ENCODE peak calls at places on chromosomes 5 and 9, in five cellular contexts. E is KBM-7, S is NCI-H774, A is SW 1271, O is GM10248. I is an unnamed sample.
A peak's percentile ranks its signal among the peaks of the same experiment; 100 is the strongest.

GRCh38 chr5:55821731-55822512 is 29.2 kb upstream of the IL31RA start:
- DNase-seq in S (no peak), E (no peak), A (no peak), O (peak; percentile 13), I (no peak)

GRCh38 chr9:4973246-4973645 is 11.8 kb upstream of the JAK2 start:
- DNase-seq in A (no peak), E (no peak), O (no peak), S (no peak), I (no peak)

GRCh38 chr5:110752953-110753352 is 14.1 kb downstream of the SLC25A46 start:
- DNase-seq in E (no peak), O (no peak), S (no peak), A (no peak), I (no peak)

GRCh38 chr9:117624106-117624505 is 80.1 kb upstream of the TLR4 start:
- DNase-seq in S (no peak), O (no peak), E (no peak), A (no peak), I (no peak)

GRCh38 chr9:8437259-8437658 is 637.7 kb upstream of the DMAC1 start:
- DNase-seq in E (no peak), A (no peak), O (no peak), S (no peak), I (no peak)

GRCh38 chr9:22170162-22170932 is 161.2 kb upstream of the CDKN2B start:
- DNase-seq in E (no peak), S (no peak), A (no peak), O (no peak), I (no peak)

GRCh38 chr5:14038341-14038959 is 94.0 kb upstream of the DNAH5 start:
- DNase-seq in S (no peak), E (no peak), A (peak; percentile 42), O (no peak), I (no peak)

GRCh38 chr9:89839427-89839826 is 234.6 kb downstream of the GADD45G start:
- DNase-seq in E (no peak), A (no peak), S (no peak), O (no peak), I (no peak)

GRCh38 chr5:160356550-160357347 is 13.7 kb downstream of the C1QTNF2 start:
- DNase-seq in S (no peak), A (no peak), E (no peak), O (no peak), I (no peak)

GRCh38 chr5:92991681-92992472 is 589.1 kb downstream of the NR2F1-AS1 start:
- DNase-seq in E (no peak), S (no peak), O (no peak), A (no peak), I (no peak)

GRCh38 chr9:100281069-100281468 is 71.7 kb downstream of the TEX10 start:
- DNase-seq in E (no peak), S (no peak), O (no peak), A (no peak), I (no peak)

GRCh38 chr5:124718376-124718775 is 28.1 kb downstream of the ZNF608 start:
- DNase-seq in E (no peak), A (no peak), O (no peak), S (no peak), I (peak; percentile 10)

GRCh38 chr5:30505014-30505886 is 688.2 kb upstream of the CDH6 start:
- DNase-seq in A (peak; percentile 54), S (peak; percentile 19), E (no peak), O (no peak), I (no peak)

GRCh38 chr9:126591083-126591482 is 22.6 kb upstream of the LMX1B start:
- DNase-seq in O (no peak), E (no peak), S (no peak), A (no peak), I (no peak)

GRCh38 chr9:70411930-70412677 is 2.4 kb downstream of the KLF9 start:
- DNase-seq in S (peak; percentile 53), O (peak; percentile 66), E (peak; percentile 83), A (peak; percentile 84), I (peak; percentile 8)

GRCh38 chr9:105329729-105330082 is 85.3 kb downstream of the SLC44A1 start:
- DNase-seq in O (no peak), A (no peak), E (no peak), S (no peak), I (no peak)

GRCh38 chr9:78443946-78444345 is 147.0 kb downstream of the PSAT1 start:
- DNase-seq in E (no peak), A (no peak), O (no peak), S (no peak), I (no peak)

GRCh38 chr5:16550316-16550952 is 66.4 kb downstream of the RETREG1 start:
- DNase-seq in A (peak; percentile 59), S (peak; percentile 41), O (peak; percentile 60), E (peak; percentile 45), I (peak; percentile 52)

I was measured in NCI-H2171.